ENCODE peak calls at places on chromosomes 4 and X, in five cellular contexts. J is heart right ventricle, F is tibial artery, T is mesenchymal stem cell, Z is ascending aorta. E is an unnamed sample. For H3K9me3, the result is how much of the 10 kb centered on the place peaks cover.

GRCh38 chrX:9627827-9628406 is 137.7 kb downstream of the GPR143 start:
- DNase-seq in F (no peak), J (no peak), T (peak), Z (no peak), E (peak)

GRCh38 chr4:94500696-94501095 is 49.0 kb downstream of the PDLIM5 start:
- DNase-seq in F (no peak), J (peak), T (no peak), Z (no peak), E (no peak)

GRCh38 chr4:73451404-73451803 is 15.4 kb downstream of the AFP start:
- DNase-seq in F (no peak), T (peak), J (no peak), Z (no peak), E (no peak)

GRCh38 chrX:149490100-149490499 is 15.0 kb downstream of the IDS start:
- DNase-seq in Z (no peak), T (peak), J (no peak), F (no peak), E (no peak)

GRCh38 chr4:63728480-63729177 is 680.6 kb downstream of the TECRL start:
- DNase-seq in Z (no peak), J (no peak), T (no peak), F (no peak), E (no peak)

GRCh38 chrX:136047969-136048368 is 62.7 kb downstream of the SLC9A6 start:
- DNase-seq in Z (peak), T (peak), F (no peak), J (no peak), E (no peak)

GRCh38 chrX:40175416-40176255 is 77.9 kb upstream of the BCOR start:
- DNase-seq in Z (peak), J (peak), T (peak), F (peak), E (peak)

GRCh38 chrX:10119399-10119990 is 37.3 kb upstream of the CLCN4 start:
- DNase-seq in Z (peak), T (peak), J (peak), F (peak), E (peak)

GRCh38 chr4:102868153-102868781 is 525 bp upstream of the CISD2 start:
- DNase-seq in F (peak), Z (no peak), J (no peak), T (no peak), E (no peak)

GRCh38 chr4:25827373-25827772 is 35.4 kb downstream of the SEL1L3 start:
- DNase-seq in F (peak), J (no peak), T (no peak), Z (no peak), E (no peak)

GRCh38 chr4:72983706-72984105 is 85.8 kb downstream of the COX18 start:
- DNase-seq in F (no peak), T (no peak), Z (no peak), J (no peak), E (no peak)

DNA sequence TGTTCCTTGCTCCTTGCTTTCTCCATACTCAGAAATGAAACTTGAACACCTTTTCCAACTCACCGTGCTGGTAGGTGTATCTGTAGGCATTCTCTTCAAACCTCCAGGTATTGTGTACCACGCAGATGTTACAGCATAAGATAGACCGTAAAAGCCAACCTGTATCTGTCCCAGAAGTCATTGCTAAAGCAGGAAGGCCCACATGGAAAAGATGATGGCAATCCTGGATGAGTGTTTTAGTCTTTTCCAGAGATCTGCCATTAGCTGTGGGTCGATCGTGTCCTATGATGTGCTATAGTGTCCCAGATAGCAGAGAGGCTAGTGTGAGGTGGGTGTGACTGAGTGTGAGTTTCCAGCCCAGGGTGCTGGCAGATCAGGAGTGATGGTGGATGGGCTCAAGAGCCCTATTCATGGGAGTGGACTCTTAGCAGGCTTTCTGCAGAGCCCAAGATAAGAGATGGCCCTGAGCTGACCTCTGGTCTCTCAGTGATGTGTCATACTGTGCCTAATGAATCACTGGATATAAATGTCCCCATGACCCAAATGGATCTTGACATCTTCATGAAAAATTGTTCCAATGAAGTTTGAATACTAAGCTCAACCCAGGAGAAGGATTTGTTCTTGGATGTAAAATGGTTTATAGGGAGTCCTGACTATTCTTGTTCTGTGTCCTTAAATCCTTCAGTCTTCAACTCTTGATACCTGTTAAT is 69.1 kb upstream of the WDR1 start:
- DNase-seq in F (no peak), J (no peak), Z (no peak), T (no peak), E (no peak)
- H3K27ac ChIP-seq in F (no peak), J (no peak), Z (no peak), T (no peak), E (no peak)

DNA sequence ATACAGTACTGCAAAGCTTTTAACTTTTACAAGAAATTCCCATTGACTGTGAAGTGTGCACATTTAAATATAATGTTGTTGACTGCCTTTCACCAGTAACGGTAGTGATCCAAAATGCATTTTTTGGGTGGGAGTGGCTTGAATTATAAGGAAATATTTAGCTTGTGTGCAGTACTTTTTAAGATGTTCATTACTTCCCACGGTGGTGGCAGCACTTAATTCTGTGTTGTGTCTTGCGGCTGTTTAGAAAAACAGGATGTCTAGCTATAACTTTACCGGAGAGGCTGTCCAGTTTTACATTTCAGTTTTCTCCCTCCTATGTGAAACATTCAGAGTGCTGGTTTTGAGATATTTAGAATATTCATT is 1.7 kb downstream of the TMEM131L start:
- DNase-seq in Z (no peak), F (no peak), T (peak), J (no peak), E (no peak)
- H3K4me3 ChIP-seq in Z (peak), F (peak), T (no peak), J (peak), E (peak)

GRCh38 chr4:445410-445809 is 53.5 kb downstream of the ZNF721 start:
- DNase-seq in T (no peak), J (no peak), Z (no peak), F (no peak), E (no peak)
- H3K9me3 ChIP-seq in T (half or more), J (half or more), Z (half or more), F (half or more), E (under half)

DNA sequence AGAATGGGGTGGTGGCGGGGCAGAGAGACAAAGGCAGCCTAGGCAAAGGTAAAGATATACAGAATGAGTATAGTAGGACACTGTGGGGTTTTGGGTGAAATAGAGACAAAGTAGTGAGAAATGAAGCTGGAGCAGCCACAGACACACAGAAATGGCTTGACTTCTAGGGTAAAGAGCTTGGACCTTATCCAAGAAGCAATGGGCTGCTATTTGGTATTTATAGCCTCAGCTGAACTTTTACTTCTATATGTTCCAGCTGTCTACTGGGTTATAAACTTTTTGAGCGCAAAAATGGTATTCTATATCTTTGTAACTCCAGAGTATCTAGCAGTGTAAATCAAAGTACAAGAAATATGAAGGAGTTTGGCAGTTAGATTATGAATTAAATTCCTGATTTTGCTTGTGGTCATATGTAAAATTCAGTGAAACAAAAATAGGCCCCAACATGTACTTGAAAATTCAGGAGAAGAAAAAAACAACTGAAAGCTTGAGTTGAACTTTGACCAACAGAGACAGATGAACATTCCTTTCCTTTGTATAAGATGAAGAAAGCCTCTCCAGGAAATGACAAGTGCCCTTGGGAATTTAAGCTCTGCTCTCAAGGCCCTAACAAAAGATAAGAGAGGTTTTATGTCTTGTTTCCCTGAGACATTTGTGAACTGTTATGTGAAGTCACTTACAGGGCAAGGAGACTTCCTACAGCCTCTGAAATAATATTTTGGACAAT is 354.1 kb downstream of the CHIC1 start:
- DNase-seq in T (peak), J (no peak), Z (no peak), F (no peak), E (peak)
- H3K27ac ChIP-seq in T (peak), J (peak), Z (no peak), F (no peak), E (peak)

GRCh38 chrX:41923257-41923924 is at the start of gene CASK:
- DNase-seq in J (peak), Z (peak), T (peak), F (peak), E (peak)

GRCh38 chrX:41922125-41922521 is 1.2 kb downstream of the CASK start:
- DNase-seq in F (no peak), Z (no peak), T (peak), J (no peak), E (peak)

GRCh38 chrX:41922694-41923171 is 621 bp downstream of the CASK start:
- DNase-seq in J (peak), F (no peak), T (peak), Z (peak), E (peak)

GRCh38 chrX:41919870-41920269 is 3.5 kb downstream of the CASK start:
- DNase-seq in F (no peak), T (no peak), J (no peak), Z (no peak), E (no peak)

DNA sequence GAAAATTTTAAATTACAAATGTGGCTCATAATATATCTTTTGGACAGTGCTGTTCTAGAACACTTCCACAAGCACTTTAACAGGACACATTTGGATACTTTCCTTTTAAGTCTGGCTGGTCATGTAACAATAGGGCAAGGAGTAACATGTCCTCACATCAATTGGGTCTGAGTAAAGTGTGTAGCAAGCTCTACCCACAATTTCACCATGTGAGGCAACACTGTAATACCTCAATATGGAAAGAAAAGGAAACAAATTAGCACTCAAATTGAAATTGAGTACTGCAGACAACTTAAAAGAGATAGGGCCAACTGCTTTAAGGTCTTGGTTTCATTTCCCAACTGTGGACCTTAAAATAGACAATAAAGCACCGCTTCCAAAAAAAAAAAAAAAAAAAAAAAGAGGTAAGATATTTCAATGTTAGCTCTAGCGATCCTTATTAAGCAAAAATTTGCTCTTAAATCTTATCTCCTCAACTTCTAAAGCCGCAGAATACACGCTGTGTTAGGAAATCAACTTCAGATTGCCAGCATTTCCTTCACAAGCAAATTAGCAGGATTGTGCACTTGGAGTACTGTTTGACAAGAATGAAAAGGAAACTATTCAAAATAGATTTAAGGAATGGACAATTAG is 1.7 kb downstream of the CASK start:
- DNase-seq in F (peak), J (no peak), T (peak), Z (no peak), E (peak)
- H3K4me3 ChIP-seq in F (peak), J (peak), T (peak), Z (peak), E (peak)

E was measured in SJSA1.